ENCODE peak calls at places on chromosomes 11 and 22, in four cellular contexts. W is MM.1S, X is HCT116, M is uterus. N is an unnamed sample.

GRCh38 chr11:74818283-74818946 is 69.8 kb downstream of the RNF169 start:
- DNase-seq in X (no peak), M (no peak), W (no peak), N (no peak)

GRCh38 chr11:70510571-70510970 is 112.2 kb downstream of the CTTN start:
- DNase-seq in W (no peak), X (no peak), M (no peak), N (no peak)

GRCh38 chr22:36435516-36436415 is 45.7 kb downstream of the TXN2 start:
- DNase-seq in M (no peak), X (no peak), W (peak; percentile 81), N (no peak)

GRCh38 chr11:108672113-108672512 is 7.2 kb downstream of the DDX10 start:
- DNase-seq in M (no peak), X (no peak), W (no peak), N (no peak)

GRCh38 chr11:116412118-116412889 is 360.5 kb downstream of the BUD13 start:
- DNase-seq in M (no peak), X (no peak), W (no peak), N (no peak)

GRCh38 chr11:1875093-1875785 is 16.5 kb downstream of the PRR33 start:
- DNase-seq in W (no peak), X (no peak), M (peak; percentile 16), N (no peak)

GRCh38 chr22:46008291-46008690 is 31.3 kb upstream of the WNT7B start:
- DNase-seq in M (no peak), W (no peak), X (no peak), N (no peak)

GRCh38 chr11:123560001-123560400 is 94.4 kb downstream of the SCN3B start:
- DNase-seq in W (no peak), X (no peak), M (peak; percentile 45), N (no peak)

GRCh38 chr11:17722000-17722643 is 2.8 kb downstream of the MYOD1 start:
- DNase-seq in X (peak; percentile 41), M (no peak), W (no peak), N (no peak)

GRCh38 chr22:26642465-26643367 is 14.7 kb upstream of the MIAT start:
- DNase-seq in M (no peak), W (peak; percentile 68), X (no peak), N (no peak)

GRCh38 chr11:93614111-93614784 is 47.2 kb upstream of the CEP295 start:
- DNase-seq in X (peak; percentile 43), W (no peak), M (no peak), N (no peak)

GRCh38 chr11:42951266-42951665 is 360.5 kb upstream of the API5 start:
- DNase-seq in W (no peak), X (no peak), M (no peak), N (no peak)

GRCh38 chr22:41825376-41825775 is 7.5 kb upstream of the SREBF2 start:
- DNase-seq in X (no peak), M (no peak), W (no peak), N (no peak)

GRCh38 chr11:88475991-88476418 is 138.5 kb upstream of the CTSC start:
- DNase-seq in M (no peak), X (no peak), W (no peak), N (no peak)

GRCh38 chr22:29479417-29480261 is at the start of gene NEFH:
- DNase-seq in W (no peak), M (no peak), X (no peak), N (no peak)

GRCh38 chr11:112584674-112585073 is 324.0 kb upstream of the PLET1 start:
- DNase-seq in M (no peak), X (no peak), W (peak; percentile 28), N (no peak)

GRCh38 chr11:131858495-131858894 is 488.1 kb downstream of the NTM start:
- DNase-seq in X (no peak), M (no peak), W (no peak), N (no peak)

GRCh38 chr11:124499711-124500110 is 43.7 kb downstream of the OR8B12 start:
- DNase-seq in X (no peak), W (no peak), M (no peak), N (no peak)

GRCh38 chr11:128388182-128388815 is 199.1 kb downstream of the ETS1 start:
- DNase-seq in X (no peak), W (no peak), M (no peak), N (no peak)

GRCh38 chr11:80521592-80521991 is 1080.8 kb upstream of the TENM4 start:
- DNase-seq in M (no peak), W (no peak), X (no peak), N (no peak)

GRCh38 chr11:65420506-65421203 is 1.9 kb upstream of the NEAT1 start:
- DNase-seq in X (no peak), W (peak; percentile 47), M (peak; percentile 13), N (no peak)

GRCh38 chr11:126007263-126007662 is 55.4 kb downstream of the CDON start:
- DNase-seq in W (no peak), M (peak; percentile 42), X (peak; percentile 7), N (no peak)

GRCh38 chr11:35619030-35619753 is 932 bp downstream of the FJX1 start:
- DNase-seq in X (no peak), W (peak; percentile 65), M (peak; percentile 24), N (no peak)

GRCh38 chr11:45429719-45430118 is 143.6 kb upstream of the SYT13 start:
- DNase-seq in M (no peak), W (no peak), X (no peak), N (no peak)

DNA sequence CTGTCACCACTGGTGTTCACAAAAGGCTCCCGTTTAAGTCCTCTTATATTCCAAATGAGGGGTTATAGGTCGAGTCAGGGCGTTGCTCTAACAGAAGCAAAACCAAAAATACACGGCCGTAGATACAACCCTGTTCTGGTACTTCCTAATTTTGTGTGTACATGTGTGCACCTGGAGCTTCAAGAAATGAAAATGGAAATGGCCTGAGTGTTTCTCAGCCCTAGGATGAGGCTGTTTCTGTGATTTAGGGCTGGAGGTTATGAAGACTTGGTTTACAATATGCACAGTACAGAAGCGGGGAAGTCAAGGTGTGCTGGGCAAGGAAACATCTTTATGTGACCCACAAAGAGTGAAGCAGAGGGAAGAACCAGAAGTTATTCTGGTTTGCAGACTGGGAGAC is 110.4 kb upstream of the OR4B1 start:
- DNase-seq in W (peak; percentile 67), X (no peak), M (no peak), N (no peak)
- H3K27ac ChIP-seq in W (peak overlapping the region; percentile 60), X (no peak overlapping the region), M (no peak overlapping the region), N (no peak overlapping the region)

GRCh38 chr11:121721961-121722360 is 269.2 kb upstream of the SORL1-AS1 start:
- DNase-seq in M (no peak), W (no peak), X (no peak), N (no peak)
- H3K4me3 ChIP-seq in M (no peak overlapping the region), W (no peak overlapping the region), X (no peak overlapping the region), N (no peak overlapping the region)

GRCh38 chr22:47218671-47219070 is 456.2 kb downstream of the TBC1D22A start:
- DNase-seq in W (no peak), X (no peak), M (no peak), N (no peak)

GRCh38 chr22:47219789-47220188 is 457.3 kb downstream of the TBC1D22A start:
- DNase-seq in W (no peak), X (no peak), M (no peak), N (no peak)

GRCh38 chr22:47213571-47214230 is 451.3 kb downstream of the TBC1D22A start:
- DNase-seq in M (no peak), W (peak; percentile 54), X (peak; percentile 12), N (no peak)

GRCh38 chr22:47220752-47221151 is 458.3 kb downstream of the TBC1D22A start:
- DNase-seq in X (no peak), M (no peak), W (no peak), N (no peak)

GRCh38 chr22:47215851-47216250 is 453.4 kb downstream of the TBC1D22A start:
- DNase-seq in M (no peak), X (no peak), W (no peak), N (no peak)
- H3K9me3 ChIP-seq in M (no peaks in the 10 kb centered on the region), X (no peaks in the 10 kb centered on the region), W (no peaks in the 10 kb centered on the region), N (peaks cover 25% of the 10 kb centered on the region)

GRCh38 chr11:221998-222789 is 13.9 kb downstream of the SIRT3 start:
- DNase-seq in X (no peak), W (no peak), M (no peak), N (no peak)

GRCh38 chr11:224424-224823 is 11.7 kb downstream of the SIRT3 start:
- DNase-seq in M (no peak), X (no peak), W (no peak), N (no peak)

GRCh38 chr11:223921-224320 is 12.2 kb downstream of the SIRT3 start:
- DNase-seq in M (no peak), X (no peak), W (no peak), N (no peak)

GRCh38 chr11:221539-221938 is 14.0 kb downstream of the RIC8A start:
- DNase-seq in W (no peak), M (no peak), X (no peak), N (no peak)

GRCh38 chr11:223026-223789 is 12.9 kb downstream of the SIRT3 start:
- DNase-seq in X (no peak), M (no peak), W (no peak), N (no peak)
- H3K27ac ChIP-seq in X (no peak overlapping the region), M (no peak overlapping the region), W (no peak overlapping the region), N (no peak overlapping the region)

DNA sequence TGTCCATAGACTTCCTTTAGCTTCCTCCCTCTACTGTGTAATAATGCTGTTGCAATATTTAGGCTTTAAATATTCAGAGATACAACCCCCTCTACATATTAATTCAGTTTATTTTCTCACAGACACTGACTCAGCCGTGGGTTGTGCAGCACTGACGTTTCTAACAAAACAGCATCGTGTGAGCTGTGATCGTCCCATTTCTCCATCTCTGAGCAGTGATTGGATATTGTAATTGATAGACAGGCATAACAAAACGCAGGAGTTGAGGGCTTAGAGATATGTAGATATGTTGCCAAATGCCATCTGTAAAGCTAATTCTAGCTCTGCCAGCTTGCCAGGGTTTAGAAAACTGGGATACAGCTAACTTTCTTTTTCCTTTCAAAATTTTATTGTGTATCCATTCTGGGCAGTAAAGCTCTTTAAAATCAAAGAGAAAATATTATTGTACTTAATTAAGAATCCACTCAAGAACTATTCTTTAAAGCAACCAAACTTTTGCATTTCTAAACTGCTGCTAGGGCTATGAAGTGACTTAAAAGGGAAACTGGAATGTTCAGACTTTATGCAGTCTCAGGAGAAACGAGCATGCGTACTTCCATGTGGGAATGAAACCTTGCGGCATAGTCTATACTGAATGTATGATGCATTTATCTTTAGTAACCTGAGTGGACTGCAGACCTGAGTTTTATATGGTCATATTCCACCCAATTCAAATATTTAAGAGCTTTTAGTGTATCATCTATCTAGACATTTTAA is 22.7 kb downstream of the BTBD10 start:
- DNase-seq in M (peak; percentile 36), X (peak; percentile 3), W (no peak), N (no peak)
- H3K4me3 ChIP-seq in M (peak overlapping the region; percentile 22), X (no peak overlapping the region), W (no peak overlapping the region), N (no peak overlapping the region)